ENCODE peak calls at places on chromosomes 13 and 19, in five cellular contexts. F is T1000, N is EL, T is mucosa of descending colon, I is GM23248. D is an unnamed sample.

GRCh38 chr13:109145631-109146030 is 516.2 kb downstream of the MYO16 start:
- DNase-seq in T (no peak), N (peak), I (peak), F (peak), D (peak)

GRCh38 chr19:3403489-3404323 is 37.3 kb downstream of the NFIC start:
- DNase-seq in I (peak), F (peak), N (peak), T (peak), D (peak)

GRCh38 chr13:31610270-31610998 is 128.9 kb upstream of the RXFP2 start:
- DNase-seq in F (no peak), I (no peak), N (no peak), T (no peak), D (no peak)

GRCh38 chr13:36105726-36106125 is 25.5 kb downstream of the DCLK1 start:
- DNase-seq in N (no peak), F (no peak), I (no peak), T (no peak), D (no peak)

GRCh38 chr19:33621811-33622504 is at the start of gene CHST8:
- DNase-seq in I (peak), T (no peak), N (peak), F (no peak), D (peak)

GRCh38 chr19:10230155-10230903 is 802 bp downstream of the S1PR2 start:
- DNase-seq in N (peak), F (no peak), I (peak), T (peak), D (peak)

GRCh38 chr19:11023016-11023415 is 62.2 kb downstream of the SMARCA4 start:
- DNase-seq in F (no peak), N (no peak), I (no peak), T (no peak), D (no peak)

GRCh38 chr13:26010487-26011207 is 41.2 kb downstream of the SHISA2 start:
- DNase-seq in I (no peak), F (no peak), T (no peak), N (no peak), D (peak)

GRCh38 chr13:21475115-21475514 is 16.0 kb upstream of the ZDHHC20 start:
- DNase-seq in T (no peak), N (no peak), F (no peak), I (no peak), D (no peak)

GRCh38 chr19:35120898-35121297 is 5.3 kb downstream of the FXYD3 start:
- DNase-seq in I (peak), F (no peak), T (no peak), N (no peak), D (peak)

GRCh38 chr19:35908977-35909683 is 1.0 kb upstream of the TYROBP start:
- DNase-seq in I (no peak), N (no peak), F (no peak), T (peak), D (no peak)

GRCh38 chr19:10544242-10544752 is 593 bp downstream of the ATG4D start:
- DNase-seq in N (no peak), F (no peak), I (peak), T (peak), D (peak)

GRCh38 chr13:55000844-55001243 is 1972.2 kb downstream of the OLFM4 start:
- DNase-seq in T (no peak), N (no peak), I (no peak), F (no peak), D (no peak)

GRCh38 chr19:45315304-45315703 is 7.4 kb downstream of the CKM start:
- DNase-seq in N (no peak), I (no peak), T (no peak), F (no peak), D (no peak)

GRCh38 chr13:49932868-49933267 is 3.3 kb downstream of the SPRYD7 start:
- DNase-seq in N (no peak), T (no peak), I (no peak), F (no peak), D (no peak)

GRCh38 chr19:17357724-17358123 is 19.4 kb downstream of the PLVAP start:
- DNase-seq in I (no peak), T (no peak), F (no peak), N (no peak), D (no peak)

GRCh38 chr13:113302940-113303339 is 5.9 kb downstream of the LAMP1 start:
- DNase-seq in I (no peak), N (no peak), T (no peak), F (no peak), D (no peak)

GRCh38 chr13:112770504-112770903 is 80.7 kb downstream of the ATP11A start:
- DNase-seq in I (no peak), F (no peak), N (no peak), T (no peak), D (no peak)

GRCh38 chr19:2616741-2617392 is 85.6 kb downstream of the GNG7 start:
- DNase-seq in F (no peak), N (no peak), I (no peak), T (no peak), D (no peak)

GRCh38 chr19:3611841-3612240 is 5.2 kb upstream of the TBXA2R start:
- DNase-seq in F (no peak), T (no peak), N (no peak), I (no peak), D (no peak)

GRCh38 chr13:97380696-97381095 is 53.3 kb upstream of the RAP2A start:
- DNase-seq in F (no peak), N (no peak), I (no peak), T (no peak), D (no peak)

GRCh38 chr19:55089279-55089944 is 13.7 kb downstream of the EPS8L1 start:
- DNase-seq in T (peak), N (no peak), F (no peak), I (no peak), D (no peak)

GRCh38 chr19:9565900-9566705 is 18.2 kb downstream of the ZNF121 start:
- DNase-seq in T (no peak), N (peak), F (no peak), I (peak), D (no peak)

GRCh38 chr13:24671367-24672117 is 8.7 kb upstream of the ATP12A start:
- DNase-seq in F (no peak), N (peak), I (peak), T (no peak), D (peak)

GRCh38 chr19:48975947-48976847 is 11.1 kb downstream of the FTL start:
- DNase-seq in I (peak), T (no peak), F (no peak), N (no peak), D (no peak)

GRCh38 chr13:31638577-31638976 is 100.7 kb upstream of the RXFP2 start:
- DNase-seq in N (peak), T (no peak), F (peak), I (peak), D (peak)

GRCh38 chr13:46173656-46174055 is 8.3 kb downstream of the LCP1 start:
- DNase-seq in I (no peak), N (no peak), T (no peak), F (no peak), D (no peak)

GRCh38 chr19:33348301-33349010 is 25.1 kb upstream of the CEBPG start:
- DNase-seq in T (no peak), I (peak), F (no peak), N (peak), D (peak)